ENCODE peak calls at places on chromosomes 2 and 18, in five cellular contexts. L, S, B, V and E are unnamed samples.

GRCh38 chr2:79860233-79861058 is 347.6 kb downstream of the CTNNA2 start:
- DNase-seq in L (no peak), S (no peak), B (no peak), V (no peak), E (peak)

GRCh38 chr18:24187049-24187448 is 48.2 kb downstream of the CABYR start:
- DNase-seq in L (no peak), S (no peak), B (no peak), V (no peak), E (no peak)

GRCh38 chr2:230184727-230185578 is 34.8 kb downstream of the SP110 start:
- DNase-seq in L (no peak), S (no peak), B (no peak), V (no peak), E (no peak)

GRCh38 chr2:96869281-96869823 is 528 bp downstream of the SEMA4C start:
- DNase-seq in L (peak), S (peak), B (peak), V (no peak), E (peak)

GRCh38 chr2:233817305-233817980 is 36.9 kb downstream of the HJURP start:
- DNase-seq in L (no peak), S (no peak), B (no peak), V (no peak), E (no peak)

GRCh38 chr2:96325884-96326255 is 753 bp downstream of the ITPRIPL1 start:
- DNase-seq in L (no peak), S (no peak), B (no peak), V (no peak), E (no peak)

GRCh38 chr2:31414601-31415241 is at the start of gene XDH:
- DNase-seq in L (no peak), S (no peak), B (peak), V (no peak), E (no peak)

GRCh38 chr2:176160251-176161040 is 3.3 kb downstream of the HOXD3 start:
- DNase-seq in L (no peak), S (no peak), B (no peak), V (no peak), E (no peak)

GRCh38 chr2:119158563-119159347 is at the start of gene C1QL2:
- DNase-seq in L (no peak), S (no peak), B (no peak), V (no peak), E (peak)

GRCh38 chr2:71831208-71831577 is 316.5 kb downstream of the CYP26B1 start:
- DNase-seq in L (no peak), S (no peak), B (peak), V (peak), E (peak)

GRCh38 chr2:222307138-222307756 is 8.4 kb upstream of the PAX3 start:
- DNase-seq in L (no peak), S (no peak), B (no peak), V (no peak), E (no peak)

GRCh38 chr2:158486970-158487325 is 30.2 kb downstream of the PKP4 start:
- DNase-seq in L (no peak), S (no peak), B (no peak), V (no peak), E (no peak)

GRCh38 chr2:70143314-70144150 is 47.3 kb downstream of the C2orf42 start:
- DNase-seq in L (no peak), S (peak), B (peak), V (no peak), E (peak)

GRCh38 chr2:200432296-200432695 is 77.6 kb downstream of the KCTD18 start:
- DNase-seq in L (no peak), S (no peak), B (no peak), V (no peak), E (no peak)

GRCh38 chr2:203758841-203759691 is 52.6 kb downstream of the CD28 start:
- DNase-seq in L (no peak), S (no peak), B (peak), V (peak), E (peak)

GRCh38 chr2:12010779-12011178 is 264.3 kb downstream of the LPIN1 start:
- DNase-seq in L (no peak), S (no peak), B (no peak), V (no peak), E (no peak)

GRCh38 chr18:46754661-46755292 is 2.1 kb downstream of the ST8SIA5 start:
- DNase-seq in L (no peak), S (no peak), B (peak), V (no peak), E (no peak)

GRCh38 chr2:157990173-157990572 is 111.5 kb upstream of the UPP2 start:
- DNase-seq in L (no peak), S (no peak), B (no peak), V (no peak), E (no peak)

GRCh38 chr2:111983478-111984212 is 71.4 kb upstream of the TMEM87B start:
- DNase-seq in L (no peak), S (no peak), B (peak), V (no peak), E (no peak)

GRCh38 chr18:10518595-10519273 is 7.1 kb upstream of the NAPG start:
- DNase-seq in L (peak), S (no peak), B (no peak), V (no peak), E (no peak)

GRCh38 chr2:25960920-25961319 is 21.4 kb downstream of the KIF3C start:
- DNase-seq in L (no peak), S (no peak), B (no peak), V (no peak), E (no peak)

GRCh38 chr2:208250401-208250800 is 4.5 kb downstream of the IDH1 start:
- DNase-seq in L (no peak), S (no peak), B (peak), V (no peak), E (no peak)

GRCh38 chr2:208033701-208034502 is 8.6 kb upstream of the PLEKHM3 start:
- DNase-seq in L (no peak), S (peak), B (peak), V (no peak), E (peak)

GRCh38 chr2:20015482-20016083 is 3.1 kb upstream of the MATN3 start:
- DNase-seq in L (no peak), S (peak), B (peak), V (peak), E (peak)

GRCh38 chr18:55477537-55478300 is 110.3 kb downstream of the TCF4 start:
- DNase-seq in L (no peak), S (no peak), B (no peak), V (no peak), E (no peak)

GRCh38 chr2:50513724-50514123 is 518.2 kb downstream of the NRXN1 start:
- DNase-seq in L (no peak), S (no peak), B (no peak), V (no peak), E (no peak)

GRCh38 chr2:17658251-17658843 is 95.3 kb downstream of the SMC6 start:
- DNase-seq in L (no peak), S (no peak), B (no peak), V (no peak), E (no peak)

GRCh38 chr2:451495-451894 is 163.6 kb upstream of the ALKAL2 start:
- DNase-seq in L (no peak), S (no peak), B (no peak), V (no peak), E (no peak)

GRCh38 chr2:212959469-212960117 is 191.8 kb downstream of the IKZF2 start:
- DNase-seq in L (no peak), S (no peak), B (no peak), V (no peak), E (no peak)

GRCh38 chr2:180559766-180560165 is 420.6 kb upstream of the UBE2E3 start:
- DNase-seq in L (no peak), S (no peak), B (no peak), V (no peak), E (no peak)

DNA sequence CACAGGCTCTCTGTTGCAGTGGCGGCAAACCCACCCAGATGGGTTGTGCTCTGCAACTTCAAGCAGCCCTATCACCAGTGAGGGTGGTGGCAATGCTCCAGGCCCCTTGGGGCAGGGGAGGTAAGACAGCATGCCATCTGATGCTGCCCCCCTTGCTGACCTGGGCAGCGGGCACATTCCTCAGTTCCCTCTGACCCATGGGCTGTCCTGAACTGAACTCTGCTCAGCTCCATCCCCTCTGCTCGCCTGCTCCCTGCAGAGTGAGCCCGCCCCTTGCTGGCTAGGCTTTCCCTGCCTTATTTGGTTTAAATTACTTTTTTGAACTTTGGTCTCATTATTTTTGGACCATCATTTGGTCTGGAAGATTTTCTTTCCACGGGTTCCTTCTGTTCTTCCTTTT is 565.5 kb downstream of the TNS1 start:
- DNase-seq in L (no peak), S (no peak), B (no peak), V (no peak), E (no peak)
- H3K27ac ChIP-seq in L (peak), S (no peak), B (no peak), V (no peak), E (no peak)

GRCh38 chr2:101002562-101003277 is 631 bp downstream of the RPL31 start:
- DNase-seq in L (no peak), S (no peak), B (no peak), V (no peak), E (no peak)

GRCh38 chr2:101006065-101006715 is 4.1 kb downstream of the RPL31 start:
- DNase-seq in L (no peak), S (no peak), B (no peak), V (no peak), E (no peak)

GRCh38 chr2:101001713-101002561 is at the start of gene RPL31:
- DNase-seq in L (peak), S (peak), B (peak), V (peak), E (peak)

GRCh38 chr2:101003278-101003775 is 1.2 kb downstream of the RPL31 start:
- DNase-seq in L (no peak), S (no peak), B (no peak), V (no peak), E (no peak)

DNA sequence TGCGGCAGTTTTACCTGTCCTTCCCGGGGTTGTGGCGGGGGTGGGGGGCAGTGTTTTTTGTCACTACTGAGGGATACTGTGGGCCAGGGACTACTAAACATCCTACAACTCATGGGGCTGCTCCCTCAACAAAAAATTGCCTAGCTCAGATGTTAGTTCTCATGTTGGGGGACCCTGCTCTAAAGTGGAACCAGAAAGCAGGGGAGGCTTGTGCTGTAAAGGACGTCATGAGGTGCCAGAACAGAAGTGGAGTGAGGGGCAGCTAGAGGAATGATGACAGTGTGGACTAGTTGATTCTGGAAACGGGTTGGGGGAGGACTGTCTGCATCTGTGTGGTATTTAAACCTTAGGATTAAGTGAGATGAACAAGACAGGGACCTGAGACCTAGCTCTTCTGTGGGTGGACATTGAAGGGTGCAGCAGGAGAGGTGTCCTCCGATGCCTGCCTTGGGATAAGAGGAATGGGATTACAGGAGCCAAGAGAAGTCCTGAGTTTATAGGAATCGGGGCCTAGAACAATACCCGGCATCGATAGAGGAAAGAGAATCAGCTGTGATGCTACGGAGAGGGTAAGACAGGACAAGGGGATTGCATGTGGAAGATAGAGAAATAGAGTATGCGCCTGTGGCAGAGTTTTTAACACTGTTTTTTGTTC is 2.7 kb downstream of the RPL31 start:
- DNase-seq in L (no peak), S (no peak), B (no peak), V (no peak), E (no peak)
- H3K27ac ChIP-seq in L (no peak), S (peak), B (peak), V (peak), E (peak)

GRCh38 chr18:34643982-34644381 is 66.1 kb upstream of the DTNA start:
- DNase-seq in L (no peak), S (no peak), B (no peak), V (no peak), E (no peak)
- H3K27ac ChIP-seq in L (no peak), S (no peak), B (no peak), V (no peak), E (no peak)

GRCh38 chr2:36458106-36458505 is 102.5 kb downstream of the CRIM1 start:
- DNase-seq in L (no peak), S (no peak), B (no peak), V (no peak), E (no peak)
- H3K27ac ChIP-seq in L (no peak), S (no peak), B (no peak), V (no peak), E (peak)